ENCODE peak calls at places on chromosomes 4 and X, in eight cellular contexts. R, O, L, M, P, S, F and Y are unnamed samples.
A peak's percentile ranks its signal among the peaks of the same experiment; 100 is the strongest.

GRCh38 chr4:116343809-116344208 is 741.6 kb downstream of the TRAM1L1 start:
- DNase-seq in R (no peak), O (no peak), L (no peak), M (no peak), P (no peak), S (no peak), F (peak; percentile 11), Y (no peak)

GRCh38 chrX:153984351-153985178 is 12.0 kb downstream of the TMEM187 start:
- DNase-seq in R (no peak), O (no peak), L (no peak), M (no peak), P (no peak), S (no peak), F (no peak), Y (no peak)

GRCh38 chr4:41687971-41688370 is 60.6 kb downstream of the PHOX2B start:
- DNase-seq in R (no peak), O (no peak), L (no peak), M (no peak), P (no peak), S (no peak), F (no peak), Y (no peak)

GRCh38 chr4:156547439-156547838 is 424.2 kb downstream of the PDGFC start:
- DNase-seq in R (no peak), O (no peak), L (no peak), M (no peak), P (no peak), S (no peak), F (peak; percentile 95), Y (no peak)

GRCh38 chr4:37648084-37648817 is 37.9 kb downstream of the RELL1 start:
- DNase-seq in R (peak; percentile 44), O (no peak), L (peak; percentile 95), M (no peak), P (no peak), S (peak; percentile 77), F (peak; percentile 97), Y (no peak)

GRCh38 chr4:15569746-15570145 is 85.4 kb downstream of the FBXL5 start:
- DNase-seq in R (peak; percentile 78), O (no peak), L (no peak), M (no peak), P (no peak), S (no peak), F (no peak), Y (no peak)

GRCh38 chr4:168619266-168619631 is 122.4 kb downstream of the PALLD start:
- DNase-seq in R (no peak), O (no peak), L (peak; percentile 51), M (no peak), P (no peak), S (no peak), F (no peak), Y (no peak)

GRCh38 chr4:84957509-84958420 is 8.7 kb downstream of the WDFY3 start:
- DNase-seq in R (no peak), O (no peak), L (no peak), M (no peak), P (no peak), S (no peak), F (no peak), Y (no peak)

GRCh38 chr4:82626251-82626868 is 64.6 kb upstream of the TMEM150C start:
- DNase-seq in R (no peak), O (no peak), L (no peak), M (no peak), P (no peak), S (no peak), F (no peak), Y (no peak)

GRCh38 chr4:85929926-85930325 is 429.9 kb downstream of the MAPK10 start:
- DNase-seq in R (no peak), O (peak; percentile 68), L (no peak), M (peak; percentile 74), P (peak; percentile 44), S (no peak), F (no peak), Y (no peak)

GRCh38 chr4:117376700-117377099 is 291.3 kb upstream of the TRAM1L1 start:
- DNase-seq in R (no peak), O (no peak), L (no peak), M (no peak), P (no peak), S (no peak), F (no peak), Y (no peak)

GRCh38 chr4:162408309-162408708 is 244.5 kb upstream of the FSTL5 start:
- DNase-seq in R (no peak), O (no peak), L (no peak), M (no peak), P (no peak), S (no peak), F (no peak), Y (no peak)

DNA sequence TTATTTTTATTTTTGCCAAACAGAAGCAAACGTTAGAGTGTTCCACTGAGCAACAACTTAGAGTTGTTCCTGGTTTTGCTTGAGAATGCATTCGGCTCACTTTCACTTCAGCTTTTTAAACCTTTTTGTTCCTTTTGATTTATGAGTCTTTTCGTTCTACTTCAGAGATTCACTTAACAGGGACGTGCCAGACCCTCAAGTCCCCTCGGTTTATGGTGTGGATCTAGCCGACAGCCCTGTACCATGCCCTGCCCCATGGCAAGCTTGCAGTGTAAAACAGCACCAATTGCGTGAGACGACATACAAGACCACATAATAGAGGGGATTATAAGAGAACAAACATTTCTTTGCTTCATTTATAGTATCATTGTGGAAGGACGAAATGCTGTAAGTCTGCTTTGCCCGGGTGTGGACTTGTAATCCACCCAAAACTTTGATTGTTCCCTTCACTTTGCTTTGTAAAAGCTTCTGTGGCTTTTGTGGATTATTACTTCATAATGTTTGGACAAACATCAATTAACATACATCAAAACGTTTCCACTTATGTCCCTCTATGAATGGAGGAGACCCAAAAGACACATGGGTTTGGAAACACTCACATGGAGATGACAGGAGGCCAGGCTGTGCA is 415.3 kb downstream of the SPRY1 start:
- DNase-seq in R (no peak), O (no peak), L (no peak), M (no peak), P (no peak), S (no peak), F (no peak), Y (no peak)
- H3K4me2 ChIP-seq in R (no peak overlapping the region), O (no peak overlapping the region), L (no peak overlapping the region), M (no peak overlapping the region), P (no peak overlapping the region), S (no peak overlapping the region), F (no peak overlapping the region), Y (no peak overlapping the region)

DNA sequence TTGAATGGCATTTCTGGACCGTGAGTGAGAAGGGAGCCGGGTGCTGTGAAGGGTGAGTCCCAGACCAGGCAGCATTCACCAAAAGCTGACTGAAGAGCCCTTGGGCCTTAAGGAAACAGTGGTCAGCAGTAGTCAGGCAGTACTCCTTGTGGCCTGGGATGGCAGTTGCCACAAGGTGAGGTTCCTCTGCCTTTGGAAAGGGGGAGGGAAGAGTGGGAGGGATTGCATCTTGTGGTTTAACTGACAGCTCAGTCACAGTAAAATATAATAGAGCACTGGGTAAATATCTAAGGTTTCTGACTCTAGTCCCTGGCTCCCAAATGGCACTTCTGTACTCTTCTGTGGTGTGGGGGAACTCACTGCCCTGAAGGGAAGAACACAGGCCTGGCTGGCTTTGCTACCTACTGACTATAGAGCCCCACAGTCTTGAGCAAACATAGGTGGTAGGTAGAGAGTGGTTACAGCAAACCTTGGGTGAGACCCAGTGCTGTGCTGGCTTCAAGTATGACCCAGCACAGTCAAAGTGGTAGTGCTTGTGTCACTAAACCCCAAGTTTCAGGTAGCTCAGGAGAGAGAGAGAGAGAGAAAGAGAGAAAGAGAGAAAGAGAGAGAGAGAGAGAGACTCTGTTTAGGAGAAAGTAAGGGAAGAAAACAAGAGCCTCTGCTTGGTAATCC is 154.2 kb downstream of the TEX11 start:
- DNase-seq in R (no peak), O (no peak), L (no peak), M (no peak), P (no peak), S (no peak), F (no peak), Y (no peak)
- H2AFZ ChIP-seq in R (no peak overlapping the region), O (no peak overlapping the region), L (no peak overlapping the region), M (no peak overlapping the region), P (no peak overlapping the region), S (no peak overlapping the region), F (no peak overlapping the region), Y (no peak overlapping the region)

DNA sequence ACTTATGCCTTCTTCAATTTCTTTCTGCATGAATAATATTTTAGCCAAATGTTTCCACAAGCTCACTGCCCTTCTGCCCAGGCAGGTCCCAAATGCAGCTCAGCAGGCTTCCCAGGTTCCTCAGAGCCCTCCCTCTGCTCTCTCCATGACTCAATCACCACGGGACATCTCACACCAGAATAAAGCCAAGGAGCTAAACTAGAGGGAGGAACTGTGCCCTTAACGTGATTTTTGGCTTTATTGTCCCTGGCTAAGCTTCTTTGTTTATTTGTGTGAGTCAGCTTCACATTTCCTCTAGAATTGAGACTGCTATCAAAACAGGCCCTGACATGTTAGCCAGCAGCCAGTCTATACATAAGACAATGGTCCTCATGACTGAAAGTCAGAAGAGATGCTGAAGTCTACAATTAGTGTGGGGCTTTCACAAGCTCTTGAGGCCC is 186.4 kb upstream of the GALNT7 start:
- DNase-seq in R (peak; percentile 48), O (no peak), L (peak; percentile 73), M (no peak), P (no peak), S (peak; percentile 69), F (peak; percentile 70), Y (peak; percentile 83)
- H3K4me2 ChIP-seq in R (no peak overlapping the region), O (no peak overlapping the region), L (no peak overlapping the region), M (no peak overlapping the region), P (no peak overlapping the region), S (peak overlapping the region; percentile 52), F (no peak overlapping the region), Y (peak overlapping the region; percentile 38)

GRCh38 chrX:19865567-19866363 is 21.6 kb downstream of the SH3KBP1 start:
- DNase-seq in R (no peak), O (no peak), L (no peak), M (no peak), P (no peak), S (no peak), F (no peak), Y (no peak)

GRCh38 chrX:19867938-19868337 is 19.5 kb downstream of the SH3KBP1 start:
- DNase-seq in R (no peak), O (no peak), L (no peak), M (no peak), P (no peak), S (no peak), F (no peak), Y (no peak)

GRCh38 chrX:19864736-19865135 is 22.7 kb downstream of the SH3KBP1 start:
- DNase-seq in R (no peak), O (no peak), L (no peak), M (no peak), P (no peak), S (no peak), F (no peak), Y (no peak)

GRCh38 chrX:19867411-19867732 is 20.0 kb downstream of the SH3KBP1 start:
- DNase-seq in R (no peak), O (no peak), L (no peak), M (no peak), P (no peak), S (no peak), F (peak; percentile 80), Y (no peak)

DNA sequence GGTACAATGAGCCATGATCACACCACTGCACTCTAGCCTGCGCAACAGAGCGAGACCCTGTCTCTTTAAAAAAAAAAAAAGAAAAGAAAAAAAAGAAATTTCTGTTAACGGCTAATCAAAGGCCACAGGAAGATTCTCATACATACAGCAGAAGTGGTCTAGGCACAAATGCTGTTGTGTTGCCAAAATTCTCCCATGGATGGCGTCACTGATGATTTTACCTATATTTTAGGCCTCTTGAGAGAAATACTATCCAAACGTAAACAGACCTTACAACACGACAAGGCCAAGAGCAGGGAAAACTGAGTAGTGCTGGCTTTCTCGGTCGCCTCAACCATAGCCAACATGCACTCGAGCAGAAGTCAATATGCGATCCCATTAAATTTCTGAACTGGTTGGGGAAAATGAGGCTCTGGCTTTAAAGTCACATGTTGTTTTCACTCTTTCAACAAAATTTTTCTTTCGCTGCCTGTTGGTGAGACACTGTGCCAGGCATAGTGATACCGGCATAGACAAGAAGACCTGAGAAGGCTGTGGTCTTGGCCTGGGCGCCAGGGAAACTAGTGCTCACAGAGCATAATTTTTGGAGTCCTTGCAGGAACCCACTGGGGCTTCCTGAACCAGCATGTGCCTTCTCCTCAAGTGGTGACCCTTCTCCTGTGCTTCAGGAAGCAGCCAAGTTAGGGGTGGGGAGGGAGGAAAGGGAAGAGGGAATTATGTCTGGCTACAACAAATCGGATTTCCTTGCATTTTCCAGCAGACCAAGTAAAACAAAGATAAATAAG is 20.6 kb downstream of the SH3KBP1 start:
- DNase-seq in R (no peak), O (no peak), L (no peak), M (no peak), P (no peak), S (no peak), F (no peak), Y (no peak)
- H2AFZ ChIP-seq in R (no peak overlapping the region), O (no peak overlapping the region), L (no peak overlapping the region), M (no peak overlapping the region), P (no peak overlapping the region), S (no peak overlapping the region), F (no peak overlapping the region), Y (no peak overlapping the region)